ENCODE peak calls at places on chromosome 20, in four cellular contexts. D, O, B and P are unnamed samples.

GRCh38 chr20:32576560-32576959 is 8.6 kb downstream of the NOL4L start:
- DNase-seq in D (no peak), O (no peak), B (no peak), P (no peak)

GRCh38 chr20:58634818-58635665 is 16.0 kb upstream of the STX16 start:
- DNase-seq in B (no peak), O (no peak), D (no peak), P (no peak)

GRCh38 chr20:49394264-49394663 is 88.2 kb downstream of the KCNB1 start:
- DNase-seq in O (no peak), B (peak), D (no peak), P (no peak)

GRCh38 chr20:57389695-57390603 is 1.2 kb upstream of the RBM38 start:
- DNase-seq in B (peak), O (peak), D (peak), P (no peak)

GRCh38 chr20:31475032-31475431 is at the start of the genes DEFB124 and REM1:
- DNase-seq in B (no peak), O (no peak), D (no peak), P (no peak)

GRCh38 chr20:57936636-57937310 is 227.0 kb upstream of the PMEPA1 start:
- DNase-seq in B (no peak), O (no peak), D (no peak), P (no peak)

GRCh38 chr20:20793570-20793969 is 81.1 kb upstream of the RALGAPA2 start:
- DNase-seq in D (no peak), O (peak), B (no peak), P (no peak)

GRCh38 chr20:8854566-8854965 is 214.3 kb upstream of the PLCB4 start:
- DNase-seq in D (peak), B (no peak), O (peak), P (peak)

GRCh38 chr20:25058051-25058796 is at the start of gene ACSS1:
- DNase-seq in D (peak), O (no peak), B (peak), P (no peak)

GRCh38 chr20:64261138-64261537 is 5.6 kb downstream of the PCMTD2 start:
- DNase-seq in O (peak), D (peak), B (no peak), P (no peak)

GRCh38 chr20:23235173-23236027 is 115.2 kb upstream of the NXT1 start:
- DNase-seq in O (peak), B (peak), D (peak), P (peak)

GRCh38 chr20:19626896-19627295 is 131.2 kb upstream of the RIN2 start:
- DNase-seq in O (peak), D (no peak), B (no peak), P (no peak)

GRCh38 chr20:32227316-32227715 is 19.6 kb downstream of the POFUT1 start:
- DNase-seq in B (no peak), O (no peak), D (no peak), P (no peak)

GRCh38 chr20:20083796-20084195 is 31.5 kb downstream of the CFAP61 start:
- DNase-seq in D (no peak), B (no peak), O (peak), P (peak)

GRCh38 chr20:52204136-52204535 is 12.6 kb upstream of the ZFP64 start:
- DNase-seq in O (peak), D (no peak), B (no peak), P (peak)

GRCh38 chr20:45934046-45934586 is 367 bp upstream of the PCIF1 start:
- DNase-seq in O (peak), B (peak), D (peak), P (peak)

GRCh38 chr20:47857142-47857993 is 72.1 kb upstream of the SULF2 start:
- DNase-seq in D (no peak), O (peak), B (no peak), P (no peak)

GRCh38 chr20:1813101-1813529 is 82.1 kb upstream of the SIRPA start:
- DNase-seq in O (no peak), D (peak), B (no peak), P (peak)

GRCh38 chr20:47805951-47806350 is 20.7 kb upstream of the SULF2 start:
- DNase-seq in D (no peak), B (peak), O (no peak), P (no peak)